ENCODE peak calls at places on chromosomes 3 and 15, in seven cellular contexts. F is coronary artery; A is NCI-H510A treated with DMSO at 0.1 percent for 48 hours; H is CD4-positive, CD25-positive, alpha-beta regulatory T cell; Z is NCI-H1105; N is central memory CD4-positive, alpha-beta T cell; O is glomerular endothelial cell. M is an unnamed sample.

GRCh38 chr15:39597751-39598185 is 16.9 kb downstream of the THBS1 start:
- DNase-seq in F (no peak), A (no peak), H (no peak), Z (no peak), N (no peak), O (peak), M (no peak)

GRCh38 chr3:50573566-50574279 is 4.4 kb downstream of the HEMK1 start:
- DNase-seq in F (no peak), A (no peak), H (no peak), Z (no peak), N (peak), O (no peak), M (no peak)

GRCh38 chr3:151012753-151013152 is 40.2 kb upstream of the CLRN1 start:
- DNase-seq in F (no peak), A (no peak), H (no peak), Z (no peak), N (no peak), O (no peak), M (no peak)

GRCh38 chr3:23698652-23699313 is 107.0 kb upstream of the UBE2E1 start:
- DNase-seq in F (no peak), A (no peak), H (no peak), Z (no peak), N (no peak), O (no peak), M (no peak)

GRCh38 chr3:98644168-98644567 is 50.8 kb upstream of the CPOX start:
- DNase-seq in F (no peak), A (no peak), H (no peak), Z (no peak), N (no peak), O (no peak), M (no peak)

GRCh38 chr3:113287111-113287817 is 75.9 kb downstream of the BOC start:
- DNase-seq in F (no peak), A (peak), H (no peak), Z (no peak), N (no peak), O (peak), M (peak)

GRCh38 chr3:157290761-157291160 is 130.8 kb upstream of the CCNL1 start:
- DNase-seq in F (no peak), A (no peak), H (no peak), Z (no peak), N (no peak), O (no peak), M (no peak)

GRCh38 chr3:39147711-39148115 is 5.7 kb downstream of the CSRNP1 start:
- DNase-seq in F (peak), A (peak), H (no peak), Z (no peak), N (peak), O (no peak), M (no peak)

GRCh38 chr3:189404036-189404435 is 227.2 kb upstream of the TP63 start:
- DNase-seq in F (no peak), A (peak), H (no peak), Z (no peak), N (no peak), O (no peak), M (no peak)

GRCh38 chr15:66763186-66764066 is 61.4 kb downstream of the SMAD6 start:
- DNase-seq in F (peak), A (no peak), H (no peak), Z (no peak), N (no peak), O (no peak), M (no peak)

GRCh38 chr3:149767720-149768119 is 15.4 kb upstream of the COMMD2 start:
- DNase-seq in F (no peak), A (no peak), H (no peak), Z (no peak), N (no peak), O (no peak), M (no peak)